ENCODE peak calls at places on chromosomes 11 and 22, in seven cellular contexts. L is cardiac muscle cell; H is AG08396; B is NCI-H510A; F is effector memory CD8-positive, alpha-beta T cell; W is anterior cingulate cortex; C is stimulated activated CD4-positive, alpha-beta T cell treated with anti-CD3 and anti-CD28 coated beads, Interleukin-4, amount 100 ng/mL, for 48 hours. D is an unnamed sample.

GRCh38 chr11:11748706-11749365 is 92.9 kb upstream of the USP47 start:
- DNase-seq in C (no peak), H (peak), W (no peak), L (no peak), B (no peak), F (no peak), D (no peak)

GRCh38 chr22:33105501-33105911 is 47.3 kb upstream of the SYN3 start:
- DNase-seq in H (peak), B (no peak), W (peak), C (no peak), F (no peak), L (peak), D (no peak)

GRCh38 chr22:22404598-22405284 is 103.8 kb downstream of the ZNF280B start:
- DNase-seq in C (no peak), B (no peak), L (no peak), F (no peak), W (no peak), H (no peak), D (peak)

GRCh38 chr11:92380882-92381281 is 156.3 kb downstream of the FAT3 start:
- DNase-seq in F (no peak), W (no peak), L (peak), H (peak), B (no peak), C (no peak), D (no peak)

GRCh38 chr11:10160350-10160749 is 133.7 kb downstream of the SBF2 start:
- DNase-seq in B (no peak), H (no peak), F (no peak), L (no peak), C (no peak), W (no peak), D (no peak)

GRCh38 chr11:105757107-105757506 is 147.2 kb downstream of the GRIA4 start:
- DNase-seq in L (no peak), W (no peak), H (no peak), F (no peak), B (no peak), C (no peak), D (no peak)

GRCh38 chr22:23381661-23382427 is 198.2 kb downstream of the IGLL1 start:
- DNase-seq in B (no peak), C (no peak), L (no peak), H (no peak), F (no peak), W (no peak), D (peak)

GRCh38 chr11:18347471-18348125 is 25.2 kb downstream of the GTF2H1 start:
- DNase-seq in L (no peak), H (no peak), F (no peak), B (no peak), C (no peak), W (no peak), D (no peak)

GRCh38 chr11:45102361-45102809 is 44.1 kb upstream of the PRDM11 start:
- DNase-seq in F (no peak), L (peak), B (no peak), W (no peak), H (no peak), C (no peak), D (peak)

GRCh38 chr22:48177591-48177990 is 1415.1 kb downstream of the TBC1D22A start:
- DNase-seq in W (no peak), F (no peak), C (no peak), B (no peak), H (no peak), L (no peak), D (no peak)

GRCh38 chr11:8826145-8826786 is 84.7 kb upstream of the AKIP1 start:
- DNase-seq in B (no peak), C (no peak), F (no peak), H (peak), L (peak), W (no peak), D (no peak)

GRCh38 chr11:120956710-120957500 is 67.0 kb upstream of the TBCEL start:
- DNase-seq in B (no peak), F (peak), L (no peak), H (no peak), W (no peak), C (no peak), D (no peak)

GRCh38 chr11:76443254-76443935 is 1.4 kb upstream of the EMSY start:
- DNase-seq in F (no peak), L (peak), W (no peak), H (no peak), C (no peak), B (no peak), D (no peak)

GRCh38 chr22:17767236-17768065 is 6.8 kb downstream of the BID start:
- DNase-seq in L (no peak), H (no peak), F (peak), W (no peak), B (no peak), C (peak), D (no peak)

GRCh38 chr22:20957691-20958440 is 9.2 kb upstream of the AIFM3 start:
- DNase-seq in L (peak), H (peak), F (no peak), W (no peak), C (no peak), B (no peak), D (peak)

GRCh38 chr11:57482782-57483569 is 22.6 kb downstream of the RTN4RL2 start:
- DNase-seq in W (no peak), H (peak), B (peak), L (peak), F (peak), C (peak), D (peak)

GRCh38 chr11:8263109-8263768 is 439 bp downstream of the LMO1 start:
- DNase-seq in W (no peak), B (no peak), H (no peak), C (no peak), L (no peak), F (no peak), D (peak)

GRCh38 chr11:4480577-4481539 is 1.6 kb upstream of the OR52K1 start:
- DNase-seq in C (no peak), F (no peak), B (no peak), H (peak), L (no peak), W (no peak), D (no peak)

GRCh38 chr11:72352859-72353551 is 81.3 kb downstream of the CLPB start:
- DNase-seq in F (no peak), L (peak), C (peak), W (peak), H (peak), B (no peak), D (no peak)

GRCh38 chr11:113974741-113975470 is at the start of gene HTR3A:
- DNase-seq in L (peak), B (peak), F (no peak), H (no peak), C (no peak), W (no peak), D (no peak)

GRCh38 chr11:58600510-58600909 is 21.6 kb downstream of the ZFP91 start:
- DNase-seq in W (no peak), B (no peak), H (no peak), F (no peak), C (no peak), L (no peak), D (no peak)

GRCh38 chr11:74744277-74744676 is 4.4 kb upstream of the RNF169 start:
- DNase-seq in L (no peak), B (no peak), W (no peak), C (no peak), H (no peak), F (no peak), D (no peak)

GRCh38 chr11:61055776-61056175 is 46.5 kb upstream of the CD5 start:
- DNase-seq in C (no peak), L (no peak), H (no peak), F (no peak), B (no peak), W (no peak), D (no peak)

GRCh38 chr11:130469181-130469580 is 20.7 kb downstream of the ADAMTS15 start:
- DNase-seq in F (no peak), L (no peak), W (no peak), H (no peak), B (no peak), C (no peak), D (no peak)

GRCh38 chr11:19355601-19356000 is 114.9 kb upstream of the E2F8 start:
- DNase-seq in C (no peak), B (no peak), F (no peak), L (no peak), H (no peak), W (no peak), D (no peak)